ENCODE peak calls at places on chromosome 21, in eight cellular contexts. W is stomach, A is testis, H is A549, L is prostate gland, R is IMR-90, Z is K562, U is adrenal gland. I is an unnamed sample.

GRCh38 chr21:45309069-45309521 is 21.4 kb upstream of the POFUT2 start:
- DNase-seq in W (peak; percentile 47), R (peak; percentile 64), L (no peak), U (peak; percentile 84), A (peak; percentile 82), H (peak; percentile 42), Z (peak; percentile 82), I (no peak)

GRCh38 chr21:46151261-46151988 is 4.0 kb downstream of the FTCD start:
- DNase-seq in L (no peak), H (no peak), R (no peak), Z (no peak), U (peak; percentile 21), A (peak; percentile 10), W (peak; percentile 20), I (no peak)

GRCh38 chr21:34243562-34243961 is 120.2 kb upstream of the KCNE2 start:
- DNase-seq in U (peak; percentile 34), L (no peak), R (peak; percentile 11), W (peak; percentile 27), Z (peak; percentile 36), A (peak; percentile 52), H (no peak), I (no peak)

GRCh38 chr21:29403291-29403690 is 104.6 kb downstream of the BACH1 start:
- DNase-seq in A (no peak), R (peak; percentile 11), Z (no peak), L (no peak), U (no peak), W (no peak), H (no peak), I (no peak)

GRCh38 chr21:28069446-28069845 is 923.2 kb downstream of the LTN1 start:
- DNase-seq in H (no peak), Z (no peak), R (peak; percentile 83), A (no peak), U (no peak), L (no peak), W (no peak), I (peak; percentile 25)

GRCh38 chr21:27688773-27689172 is 721.9 kb upstream of the ADAMTS5 start:
- DNase-seq in Z (no peak), A (no peak), H (no peak), W (no peak), L (no peak), U (no peak), R (no peak), I (no peak)

GRCh38 chr21:20004353-20004752 is 993.9 kb upstream of the NCAM2 start:
- DNase-seq in L (no peak), A (no peak), W (no peak), R (no peak), Z (no peak), H (no peak), U (no peak), I (no peak)

GRCh38 chr21:44897326-44898010 is 23.2 kb downstream of the ITGB2 start:
- DNase-seq in R (no peak), L (no peak), A (no peak), Z (peak; percentile 68), U (no peak), H (no peak), W (peak; percentile 43), I (no peak)

GRCh38 chr21:26887241-26887640 is 42.0 kb upstream of the ADAMTS1 start:
- DNase-seq in U (no peak), L (peak; percentile 65), A (no peak), W (no peak), R (peak; percentile 15), Z (no peak), H (no peak), I (no peak)

GRCh38 chr21:26798856-26799751 is 46.1 kb downstream of the ADAMTS1 start:
- DNase-seq in A (no peak), R (peak; percentile 81), H (no peak), L (no peak), U (no peak), Z (no peak), W (no peak), I (no peak)

GRCh38 chr21:39022901-39023693 is 160.2 kb downstream of the PSMG1 start:
- DNase-seq in H (no peak), Z (peak; percentile 26), A (peak; percentile 74), U (peak; percentile 74), R (peak; percentile 28), L (no peak), W (no peak), I (peak; percentile 32)

GRCh38 chr21:18553786-18554185 is 150.2 kb upstream of the TMPRSS15 start:
- DNase-seq in R (no peak), L (no peak), U (no peak), H (no peak), Z (no peak), A (no peak), W (no peak), I (no peak)

GRCh38 chr21:17461014-17461413 is 51.8 kb upstream of the CXADR start:
- DNase-seq in A (peak; percentile 40), H (peak; percentile 14), W (no peak), U (peak; percentile 75), L (peak; percentile 41), Z (no peak), R (peak; percentile 92), I (no peak)

GRCh38 chr21:35475768-35476167 is 426.7 kb upstream of the RUNX1 start:
- DNase-seq in A (no peak), W (no peak), R (peak; percentile 75), Z (peak; percentile 62), U (no peak), L (no peak), H (no peak), I (no peak)

GRCh38 chr21:27206368-27206982 is 239.6 kb upstream of the ADAMTS5 start:
- DNase-seq in Z (no peak), R (peak; percentile 18), H (no peak), U (no peak), A (no peak), L (no peak), W (no peak), I (no peak)

GRCh38 chr21:38289697-38290096 is 32.9 kb downstream of the KCNJ15 start:
- DNase-seq in A (no peak), W (no peak), R (peak; percentile 98), L (no peak), U (peak; percentile 23), H (no peak), Z (no peak), I (no peak)

GRCh38 chr21:45972716-45973474 is 8.7 kb upstream of the COL6A1 start:
- DNase-seq in Z (no peak), A (peak; percentile 74), U (peak; percentile 60), R (peak; percentile 92), W (no peak), L (no peak), H (no peak), I (peak; percentile 69)

GRCh38 chr21:34916446-34916845 is 132.7 kb downstream of the RUNX1 start:
- DNase-seq in U (no peak), R (peak; percentile 86), Z (no peak), W (no peak), H (no peak), A (no peak), L (no peak), I (no peak)

GRCh38 chr21:29245104-29245643 is 53.5 kb upstream of the BACH1 start:
- DNase-seq in L (no peak), R (peak; percentile 61), A (no peak), U (no peak), W (no peak), H (no peak), Z (no peak), I (no peak)

GRCh38 chr21:45427331-45428271 is 22.6 kb downstream of the COL18A1 start:
- DNase-seq in U (peak; percentile 99), A (no peak), R (peak; percentile 98), H (peak; percentile 92), W (peak; percentile 36), Z (peak; percentile 73), L (no peak), I (peak; percentile 51)

GRCh38 chr21:45154511-45155508 is 80.4 kb downstream of the ADARB1 start:
- DNase-seq in Z (peak; percentile 22), W (peak; percentile 3), U (no peak), R (peak; percentile 87), A (peak; percentile 27), L (no peak), H (no peak), I (no peak)

GRCh38 chr21:18178509-18178908 is 66.1 kb upstream of the CHODL start:
- DNase-seq in Z (no peak), W (no peak), H (no peak), A (no peak), U (no peak), R (no peak), L (no peak), I (no peak)

GRCh38 chr21:29166853-29167252 is 36.4 kb downstream of the MAP3K7CL start:
- DNase-seq in L (no peak), W (no peak), H (no peak), U (no peak), R (no peak), Z (no peak), A (no peak), I (no peak)

GRCh38 chr21:32733356-32733755 is 5.5 kb upstream of the SYNJ1 start:
- DNase-seq in H (no peak), W (no peak), Z (no peak), R (no peak), L (no peak), A (no peak), U (no peak), I (no peak)
- TF ChIP-seq POLR2A in H (no peak), W (no peak), Z (no peak), R (no peak), L (no peak), A (no peak), U (no peak), I (no peak)

GRCh38 chr21:43866659-43867331 is 1.8 kb downstream of the AGPAT3 start:
- DNase-seq in Z (peak; percentile 57), R (no peak), L (peak; percentile 33), A (no peak), U (no peak), W (peak; percentile 78), H (no peak), I (peak; percentile 54)
- TF ChIP-seq POLR2A in Z (no peak), R (no peak), L (peak; percentile 27), A (no peak), U (no peak), W (no peak), H (no peak), I (no peak)

GRCh38 chr21:41878831-41879189 is 334 bp downstream of the PRDM15 start:
- DNase-seq in U (peak; percentile 85), H (peak; percentile 56), A (peak; percentile 77), R (peak; percentile 81), W (peak; percentile 83), L (peak; percentile 74), Z (peak; percentile 89), I (peak; percentile 74)

GRCh38 chr21:41877901-41878830 is 978 bp downstream of the PRDM15 start:
- DNase-seq in H (no peak), W (peak; percentile 54), L (no peak), A (peak; percentile 28), U (peak; percentile 55), R (peak; percentile 75), Z (peak; percentile 73), I (no peak)

GRCh38 chr21:41880153-41880552 is 1.0 kb upstream of the PRDM15 start:
- DNase-seq in W (no peak), Z (no peak), H (no peak), R (no peak), U (no peak), A (no peak), L (no peak), I (no peak)

GRCh38 chr21:41881051-41881450 is 1.9 kb upstream of the PRDM15 start:
- DNase-seq in W (no peak), R (no peak), A (no peak), H (no peak), U (no peak), L (no peak), Z (no peak), I (no peak)

GRCh38 chr21:41879190-41879998 is at the start of gene PRDM15:
- DNase-seq in W (peak; percentile 85), Z (peak; percentile 91), U (peak; percentile 79), A (peak; percentile 84), R (peak; percentile 82), L (peak; percentile 69), H (peak; percentile 53), I (peak; percentile 69)
- TF ChIP-seq POLR2A in W (no peak), Z (peak; percentile 72), U (no peak), A (no peak), R (peak; percentile 31), L (peak; percentile 7), H (peak; percentile 7), I (peak; percentile 20)

GRCh38 chr21:42317341-42317741 is 2.1 kb upstream of the TFF3 start:
- DNase-seq in R (no peak), H (no peak), A (no peak), U (no peak), Z (no peak), L (no peak), W (no peak), I (no peak)
- TF ChIP-seq POLR2A in R (no peak), H (no peak), A (no peak), U (no peak), Z (no peak), L (no peak), W (no peak), I (no peak)